ENCODE peak calls at places on chromosomes 11 and 22, in four cellular contexts. G is SK-N-SH; P is neural progenitor cell; W is CD8-positive, alpha-beta T cell. U is an unnamed sample.

GRCh38 chr22:27299181-27300085 is 502.1 kb downstream of the MN1 start:
- DNase-seq in W (no peak), P (peak), G (peak), U (no peak)

GRCh38 chr11:120929090-120929489 is 94.8 kb upstream of the TBCEL start:
- DNase-seq in G (no peak), W (no peak), P (no peak), U (no peak)

GRCh38 chr22:30290679-30291333 is 1.5 kb upstream of the CASTOR1 start:
- DNase-seq in P (peak), G (peak), W (no peak), U (no peak)

GRCh38 chr11:77728203-77728786 is 90.7 kb upstream of the CLNS1A start:
- DNase-seq in W (no peak), P (no peak), G (no peak), U (no peak)

GRCh38 chr11:4546876-4547275 is 1.9 kb downstream of the OR52M1 start:
- DNase-seq in G (no peak), W (no peak), P (no peak), U (no peak)

GRCh38 chr11:65452806-65453490 is 30.4 kb downstream of the NEAT1 start:
- DNase-seq in P (no peak), W (no peak), G (peak), U (no peak)

GRCh38 chr22:32202539-32203180 is 2.2 kb downstream of the RFPL2 start:
- DNase-seq in P (peak), W (no peak), G (peak), U (no peak)

GRCh38 chr22:37126383-37126782 is 16.9 kb upstream of the TMPRSS6 start:
- DNase-seq in G (no peak), P (peak), W (no peak), U (no peak)

GRCh38 chr11:110763249-110764011 is 51.2 kb upstream of the ARHGAP20 start:
- DNase-seq in G (no peak), W (no peak), P (no peak), U (no peak)

GRCh38 chr11:102837151-102837550 is 6.3 kb downstream of the MMP3 start:
- DNase-seq in P (no peak), G (no peak), W (no peak), U (no peak)

GRCh38 chr22:46373838-46374662 is 38.5 kb downstream of the TRMU start:
- DNase-seq in W (peak), P (no peak), G (no peak), U (no peak)

GRCh38 chr11:8709002-8709672 is 26.5 kb downstream of the RPL27A start:
- DNase-seq in P (no peak), W (no peak), G (peak), U (no peak)

GRCh38 chr11:68582416-68583046 is 101.8 kb upstream of the GAL start:
- DNase-seq in P (no peak), G (no peak), W (no peak), U (no peak)

GRCh38 chr11:9208726-9209501 is 56.2 kb downstream of the DENND5A start:
- DNase-seq in P (peak), W (no peak), G (no peak), U (no peak)

GRCh38 chr11:12871788-12872321 is 137.3 kb upstream of the RASSF10 start:
- DNase-seq in P (no peak), W (no peak), G (no peak), U (no peak)

GRCh38 chr22:50012201-50013181 is at the start of gene IL17REL:
- DNase-seq in P (no peak), G (peak), W (no peak), U (no peak)

GRCh38 chr11:5204787-5205186 is 4.3 kb upstream of the OR51V1 start:
- DNase-seq in G (peak), P (peak), W (no peak), U (no peak)

GRCh38 chr11:41786087-41786486 is 326.6 kb upstream of the LRRC4C start:
- DNase-seq in W (no peak), P (no peak), G (no peak), U (no peak)

GRCh38 chr11:2708151-2708581 is 8.4 kb upstream of the KCNQ1OT1 start:
- DNase-seq in P (no peak), G (no peak), W (no peak), U (no peak)

GRCh38 chr11:14179126-14179820 is 179.7 kb downstream of the RRAS2 start:
- DNase-seq in P (no peak), G (no peak), W (no peak), U (no peak)

GRCh38 chr22:26527574-26528465 is 15.5 kb upstream of the TFIP11 start:
- DNase-seq in W (no peak), P (no peak), G (no peak), U (no peak)

GRCh38 chr11:67277231-67277961 is 11.1 kb downstream of the GRK2 start:
- DNase-seq in G (no peak), P (peak), W (peak), U (peak)

GRCh38 chr11:66112640-66113098 is 42.6 kb downstream of the PACS1 start:
- DNase-seq in P (no peak), G (no peak), W (no peak), U (no peak)

GRCh38 chr11:30960387-30960992 is 374.3 kb upstream of the MPPED2 start:
- DNase-seq in P (peak), G (peak), W (no peak), U (no peak)

GRCh38 chr22:19376971-19377370 is 54.6 kb downstream of the HIRA start:
- DNase-seq in P (no peak), W (no peak), G (no peak), U (no peak)

GRCh38 chr11:66701432-66702240 is 23.9 kb upstream of the RBM4B start:
- DNase-seq in P (no peak), W (no peak), G (no peak), U (no peak)

GRCh38 chr11:34358258-34358665 is 452 bp upstream of the ABTB2 start:
- DNase-seq in G (no peak), W (no peak), P (peak), U (no peak)

GRCh38 chr11:3950996-3951662 is 95.7 kb downstream of the STIM1 start:
- DNase-seq in P (peak), W (no peak), G (no peak), U (no peak)

GRCh38 chr11:61967924-61968757 is 707 bp upstream of the FTH1 start:
- DNase-seq in P (peak), W (peak), G (peak), U (peak)

GRCh38 chr11:2807801-2808241 is 77.8 kb downstream of the CDKN1C start:
- DNase-seq in G (no peak), P (no peak), W (no peak), U (no peak)

GRCh38 chr22:50469377-50470305 is 5.2 kb downstream of the SBF1 start:
- DNase-seq in W (peak), G (no peak), P (no peak), U (peak)

GRCh38 chr11:113249491-113249763 is 65.0 kb upstream of the TTC12 start:
- DNase-seq in G (no peak), W (no peak), P (no peak), U (no peak)
- TF ChIP-seq CTCF in G (peak), W (no peak), P (peak), U (no peak)

GRCh38 chr22:20434773-20435172 is 2.9 kb downstream of the SCARF2 start:
- DNase-seq in G (no peak), P (no peak), W (no peak), U (no peak)

GRCh38 chr22:20435436-20436308 is 2.0 kb downstream of the SCARF2 start:
- DNase-seq in P (no peak), W (no peak), G (peak), U (no peak)

GRCh38 chr22:20438066-20438677 is 547 bp upstream of the SCARF2 start:
- DNase-seq in G (no peak), P (peak), W (no peak), U (no peak)

GRCh38 chr22:20437253-20438065 is at the start of gene SCARF2:
- DNase-seq in P (peak), G (peak), W (no peak), U (no peak)

DNA sequence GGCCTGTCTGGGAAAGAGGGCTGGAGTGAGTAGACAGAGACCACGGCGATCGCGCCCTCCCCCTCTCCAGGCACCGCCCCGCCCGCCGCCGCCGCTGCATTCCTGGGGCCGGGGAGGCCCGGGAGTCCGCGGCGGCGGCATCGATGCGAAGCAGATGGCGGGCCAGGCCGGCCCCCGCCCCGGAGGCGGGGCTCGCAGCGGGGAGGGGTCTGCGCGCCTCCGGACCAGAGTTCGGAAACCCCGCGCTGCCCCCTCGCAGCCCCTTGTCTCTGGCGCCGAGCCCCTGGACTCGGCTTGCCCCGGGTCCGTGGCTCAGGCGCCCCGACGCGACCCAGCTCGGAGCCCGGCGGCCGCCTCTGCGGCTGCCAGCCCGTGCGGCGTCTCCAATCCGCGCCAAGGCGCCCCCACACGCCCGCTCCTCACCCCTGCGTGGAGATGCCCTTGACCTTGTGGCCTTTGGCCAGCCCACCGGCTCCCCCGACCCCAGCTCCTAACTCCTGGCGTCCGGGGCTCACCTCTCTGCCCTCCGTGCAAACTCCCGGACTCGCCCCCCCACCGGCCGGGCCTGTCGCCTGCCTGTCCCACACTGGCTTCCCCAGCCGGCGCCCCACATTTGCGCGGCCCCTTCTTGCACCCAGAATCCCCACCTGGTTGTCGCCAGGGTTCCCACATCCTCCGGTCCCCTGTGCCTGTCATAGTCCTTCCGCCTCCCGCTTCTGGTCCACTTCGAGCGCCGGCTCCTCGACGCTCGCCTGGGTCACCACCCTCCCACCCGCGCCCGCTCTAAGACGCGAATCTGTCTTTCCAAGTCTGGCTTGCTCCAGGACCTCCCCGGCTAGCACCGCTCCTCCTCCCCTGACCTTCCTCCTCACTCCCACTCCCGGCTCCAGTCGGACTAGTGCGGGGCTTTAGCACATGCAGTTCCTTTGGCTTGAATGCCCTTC is 1.0 kb downstream of the SCARF2 start:
- DNase-seq in P (peak), W (no peak), G (peak), U (no peak)
- H3K27ac ChIP-seq in P (no peak), W (no peak), G (peak), U (no peak)

GRCh38 chr11:96390403-96390830 is 604 bp downstream of the JRKL start:
- DNase-seq in P (no peak), G (peak), W (no peak), U (no peak)

GRCh38 chr11:96388891-96389603 is 665 bp downstream of the CCDC82 start:
- DNase-seq in G (peak), W (no peak), P (peak), U (no peak)

GRCh38 chr11:96389604-96390402 is at the start of the genes CCDC82 and JRKL:
- DNase-seq in P (peak), G (peak), W (peak), U (peak)

GRCh38 chr11:96393753-96394348 is 4.0 kb downstream of the JRKL start:
- DNase-seq in P (peak), W (peak), G (peak), U (no peak)

DNA sequence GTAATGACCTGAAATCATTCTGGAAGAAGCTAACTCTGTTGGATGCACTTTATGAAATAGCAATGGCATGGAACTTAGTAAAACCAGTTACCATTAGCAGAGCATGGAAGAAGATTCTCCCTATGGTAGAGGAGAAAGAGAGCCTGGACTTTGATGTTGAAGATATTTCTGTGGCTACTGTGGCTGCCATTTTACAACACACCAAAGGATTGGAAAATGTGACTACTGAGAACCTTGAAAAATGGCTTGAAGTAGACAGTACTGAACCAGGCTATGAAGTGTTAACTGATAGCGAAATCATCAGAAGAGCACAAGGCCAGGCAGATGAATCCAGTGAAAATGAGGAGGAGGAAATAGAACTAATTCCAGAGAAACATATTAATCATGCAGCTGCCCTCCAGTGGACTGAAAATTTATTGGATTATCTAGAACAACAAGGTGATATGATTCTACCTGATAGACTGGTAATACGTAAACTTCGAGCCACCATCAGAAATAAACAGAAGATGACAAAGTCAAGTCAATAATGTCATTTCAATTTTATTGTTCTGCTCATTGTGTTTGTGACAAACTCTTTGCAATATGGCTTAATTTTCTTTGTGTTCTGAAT is 2.0 kb downstream of the JRKL start:
- DNase-seq in G (no peak), W (no peak), P (no peak), U (no peak)
- TF ChIP-seq CTCF in G (peak), W (no peak), P (no peak), U (no peak)

DNA sequence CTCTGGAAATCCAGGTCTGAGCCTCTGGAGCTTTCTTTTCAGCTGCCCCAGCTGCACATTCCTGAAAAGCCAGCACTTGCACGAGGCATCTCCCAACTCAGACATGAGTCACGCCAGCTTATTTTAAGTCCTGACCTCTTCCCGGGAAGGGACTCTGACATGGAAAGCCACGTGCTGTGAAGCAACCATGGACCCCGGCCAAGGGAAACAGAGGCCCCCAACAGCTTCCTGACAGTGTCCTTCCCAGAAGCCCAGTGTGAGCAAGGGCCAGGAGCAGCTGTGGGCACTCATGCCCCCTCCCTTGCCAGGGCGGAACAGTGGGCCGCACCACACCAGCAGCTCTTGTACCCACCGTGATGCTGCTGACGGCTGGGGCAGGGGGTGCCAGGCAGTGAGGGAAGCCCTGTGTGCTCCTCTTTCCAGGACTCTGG is 118.8 kb upstream of the CADM1 start:
- DNase-seq in W (no peak), P (peak), G (no peak), U (no peak)
- H3K27ac ChIP-seq in W (no peak), P (no peak), G (no peak), U (no peak)

DNA sequence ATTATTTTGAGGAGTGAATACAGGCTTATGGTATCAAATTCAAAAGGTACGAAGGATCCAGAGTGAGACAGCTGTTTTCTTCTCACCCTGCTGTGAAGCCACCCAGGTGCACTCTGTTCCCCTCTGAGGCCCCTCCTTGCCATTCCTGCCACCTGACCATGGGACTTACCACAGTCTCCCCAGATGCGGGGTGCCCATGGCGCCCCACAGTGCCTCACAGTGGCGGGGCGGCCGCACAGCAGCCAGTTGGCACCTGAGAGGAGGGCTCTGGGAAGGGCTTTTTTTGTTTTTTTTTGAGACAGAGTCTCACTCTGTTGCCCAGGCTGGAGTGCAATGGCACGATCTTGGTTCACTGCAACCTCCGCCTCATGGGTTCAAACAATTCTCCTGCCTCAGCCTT is 151.7 kb downstream of the CEP164 start:
- DNase-seq in G (no peak), W (no peak), P (no peak), U (no peak)
- TF ChIP-seq CTCF in G (peak), W (no peak), P (peak), U (no peak)

DNA sequence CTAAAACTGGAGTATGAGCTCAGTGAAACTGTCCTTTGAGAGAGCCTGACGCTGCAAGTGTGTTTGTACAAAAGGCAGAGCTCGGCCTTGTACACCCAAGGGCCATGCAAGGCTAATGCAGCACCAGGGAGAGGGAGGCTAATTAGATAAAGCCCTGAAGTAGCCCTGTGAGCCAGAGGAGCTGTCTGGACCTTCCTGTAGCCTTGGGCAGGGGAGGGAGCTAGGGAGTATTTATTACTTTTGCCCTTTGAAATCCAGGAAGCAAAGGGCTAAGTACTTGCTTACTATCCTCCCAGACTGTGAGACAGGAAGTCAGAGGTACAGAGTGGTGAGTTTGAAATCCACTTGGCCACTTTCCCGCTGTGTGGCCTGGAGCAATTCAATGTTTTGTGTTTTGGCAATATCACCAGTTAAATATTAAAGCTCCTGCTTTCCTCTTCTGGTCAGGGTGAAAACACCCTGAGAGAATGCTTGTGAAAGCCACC is 10.2 kb upstream of the LDHA start:
- DNase-seq in W (no peak), P (peak), G (peak), U (no peak)
- H3K27ac ChIP-seq in W (peak), P (no peak), G (peak), U (peak)

GRCh38 chr11:72075109-72075508 is 5.2 kb downstream of the NUMA1 start:
- DNase-seq in P (peak), W (no peak), G (no peak), U (no peak)
- TF ChIP-seq CTCF in P (peak), W (no peak), G (peak), U (no peak)